ENCODE peak calls at places on chromosomes 5 and 9, in seven cellular contexts. One of them, this sample, is unnamed.
A peak's percentile ranks its signal among the peaks of the same experiment; 100 is the strongest.

GRCh38 chr9:128218518-128219389 is 15.6 kb downstream of the DNM1 start:
- DNase-seq in H54: peak; percentile 75
- DNase-seq in HT1080: peak; percentile 49
- DNase-seq in amniotic stem cell: no peak
- DNase-seq in NCI-H2081 treated with DMSO at 0.1 percent for 48 hours: peak; percentile 39
- DNase-seq in AG08395: peak; percentile 63
- DNase-seq in A172: peak; percentile 77
- DNase-seq in this sample: peak; percentile 90

GRCh38 chr5:179438041-179438441 is 92.8 kb upstream of the ADAMTS2 start:
- DNase-seq in H54: no peak
- DNase-seq in HT1080: no peak
- DNase-seq in amniotic stem cell: no peak
- DNase-seq in NCI-H2081 treated with DMSO at 0.1 percent for 48 hours: no peak
- DNase-seq in AG08395: no peak
- DNase-seq in A172: no peak
- DNase-seq in this sample: no peak

GRCh38 chr5:173800340-173800739 is 87.8 kb upstream of the CPEB4 start:
- DNase-seq in H54: no peak
- DNase-seq in HT1080: no peak
- DNase-seq in amniotic stem cell: no peak
- DNase-seq in NCI-H2081 treated with DMSO at 0.1 percent for 48 hours: no peak
- DNase-seq in AG08395: no peak
- DNase-seq in A172: no peak
- DNase-seq in this sample: no peak

GRCh38 chr5:123696948-123697347 is 185.0 kb downstream of the CSNK1G3 start:
- DNase-seq in H54: no peak
- DNase-seq in HT1080: peak; percentile 8
- DNase-seq in amniotic stem cell: no peak
- DNase-seq in NCI-H2081 treated with DMSO at 0.1 percent for 48 hours: no peak
- DNase-seq in AG08395: peak; percentile 67
- DNase-seq in A172: no peak
- DNase-seq in this sample: no peak

GRCh38 chr5:150513375-150514309 is 5.7 kb downstream of the NDST1 start:
- DNase-seq in H54: no peak
- DNase-seq in HT1080: peak; percentile 68
- DNase-seq in amniotic stem cell: no peak
- DNase-seq in NCI-H2081 treated with DMSO at 0.1 percent for 48 hours: no peak
- DNase-seq in AG08395: no peak
- DNase-seq in A172: peak; percentile 48
- DNase-seq in this sample: no peak

GRCh38 chr5:114362197-114362976 is 517 bp downstream of the KCNN2 start:
- DNase-seq in H54: no peak
- DNase-seq in HT1080: peak; percentile 6
- DNase-seq in amniotic stem cell: no peak
- DNase-seq in NCI-H2081 treated with DMSO at 0.1 percent for 48 hours: no peak
- DNase-seq in AG08395: peak; percentile 2
- DNase-seq in A172: no peak
- DNase-seq in this sample: no peak

GRCh38 chr9:70324963-70325362 is 66.2 kb downstream of the SMC5 start:
- DNase-seq in H54: no peak
- DNase-seq in HT1080: peak; percentile 70
- DNase-seq in amniotic stem cell: no peak
- DNase-seq in NCI-H2081 treated with DMSO at 0.1 percent for 48 hours: no peak
- DNase-seq in AG08395: peak; percentile 27
- DNase-seq in A172: no peak
- DNase-seq in this sample: no peak

GRCh38 chr9:70924905-70925547 is 196.4 kb downstream of the TRPM3 start:
- DNase-seq in H54: peak; percentile 47
- DNase-seq in HT1080: peak; percentile 69
- DNase-seq in amniotic stem cell: peak; percentile 74
- DNase-seq in NCI-H2081 treated with DMSO at 0.1 percent for 48 hours: peak; percentile 13
- DNase-seq in AG08395: peak; percentile 73
- DNase-seq in A172: peak; percentile 84
- DNase-seq in this sample: peak; percentile 90

GRCh38 chr5:1180841-1181271 is 20.5 kb upstream of the SLC6A19 start:
- DNase-seq in H54: no peak
- DNase-seq in HT1080: no peak
- DNase-seq in amniotic stem cell: no peak
- DNase-seq in NCI-H2081 treated with DMSO at 0.1 percent for 48 hours: no peak
- DNase-seq in AG08395: no peak
- DNase-seq in A172: no peak
- DNase-seq in this sample: no peak